ENCODE peak calls at places on chromosomes 2 and 18, in four cellular contexts. One of them, this sample, is unnamed.

GRCh38 chr2:20400306-20400705 is 46.6 kb upstream of the RHOB start:
- DNase-seq in tibial nerve: no peak
- DNase-seq in kidney: no peak
- DNase-seq in fibroblast of lung: no peak
- DNase-seq in this sample: no peak

GRCh38 chr2:54904836-54905235 is 145.4 kb downstream of the RTN4 start:
- DNase-seq in fibroblast of lung: no peak
- DNase-seq in tibial nerve: no peak
- DNase-seq in kidney: no peak
- DNase-seq in this sample: no peak

GRCh38 chr2:231716641-231717280 is 8.4 kb downstream of the PTMA start:
- DNase-seq in fibroblast of lung: peak
- DNase-seq in tibial nerve: no peak
- DNase-seq in kidney: no peak
- DNase-seq in this sample: no peak

GRCh38 chr18:54608008-54608642 is 17.1 kb downstream of the DYNAP start:
- DNase-seq in tibial nerve: no peak
- DNase-seq in fibroblast of lung: peak
- DNase-seq in kidney: no peak
- DNase-seq in this sample: no peak

GRCh38 chr2:69762513-69763494 is 20.9 kb downstream of the ANXA4 start:
- DNase-seq in kidney: no peak
- DNase-seq in tibial nerve: peak
- DNase-seq in fibroblast of lung: no peak
- DNase-seq in this sample: no peak

GRCh38 chr2:219452361-219453317 is 18.0 kb downstream of the SPEG start:
- DNase-seq in tibial nerve: no peak
- DNase-seq in kidney: no peak
- DNase-seq in fibroblast of lung: peak
- DNase-seq in this sample: no peak

GRCh38 chr2:144015655-144016245 is 504.2 kb downstream of the ZEB2 start:
- DNase-seq in kidney: no peak
- DNase-seq in tibial nerve: no peak
- DNase-seq in fibroblast of lung: peak
- DNase-seq in this sample: no peak

GRCh38 chr2:241507430-241508239 is 749 bp downstream of the STK25 start:
- DNase-seq in kidney: peak
- DNase-seq in tibial nerve: no peak
- DNase-seq in fibroblast of lung: peak
- DNase-seq in this sample: peak

GRCh38 chr2:151472966-151473365 is 63.3 kb downstream of the RIF1 start:
- DNase-seq in fibroblast of lung: no peak
- DNase-seq in kidney: no peak
- DNase-seq in tibial nerve: no peak
- DNase-seq in this sample: no peak

GRCh38 chr2:120803764-120804335 is 68.2 kb downstream of the GLI2 start:
- DNase-seq in tibial nerve: no peak
- DNase-seq in kidney: no peak
- DNase-seq in fibroblast of lung: peak
- DNase-seq in this sample: no peak

GRCh38 chr18:62017618-62018017 is 124.8 kb upstream of the RNF152 start:
- DNase-seq in tibial nerve: no peak
- DNase-seq in kidney: no peak
- DNase-seq in fibroblast of lung: no peak
- DNase-seq in this sample: no peak

GRCh38 chr18:35030234-35030989 is 10.8 kb upstream of the MAPRE2 start:
- DNase-seq in fibroblast of lung: no peak
- DNase-seq in tibial nerve: no peak
- DNase-seq in kidney: no peak
- DNase-seq in this sample: no peak

GRCh38 chr2:207135340-207135739 is 30.4 kb downstream of the KLF7 start:
- DNase-seq in tibial nerve: no peak
- DNase-seq in fibroblast of lung: peak
- DNase-seq in kidney: no peak
- DNase-seq in this sample: no peak

GRCh38 chr18:3455090-3455640 is 5.2 kb downstream of the TGIF1 start:
- DNase-seq in kidney: no peak
- DNase-seq in tibial nerve: no peak
- DNase-seq in fibroblast of lung: no peak
- DNase-seq in this sample: no peak
- H3K4me3 ChIP-seq in kidney: no peak
- H3K4me3 ChIP-seq in tibial nerve: peak
- H3K4me3 ChIP-seq in fibroblast of lung: peak
- H3K4me3 ChIP-seq in this sample: peak

DNA sequence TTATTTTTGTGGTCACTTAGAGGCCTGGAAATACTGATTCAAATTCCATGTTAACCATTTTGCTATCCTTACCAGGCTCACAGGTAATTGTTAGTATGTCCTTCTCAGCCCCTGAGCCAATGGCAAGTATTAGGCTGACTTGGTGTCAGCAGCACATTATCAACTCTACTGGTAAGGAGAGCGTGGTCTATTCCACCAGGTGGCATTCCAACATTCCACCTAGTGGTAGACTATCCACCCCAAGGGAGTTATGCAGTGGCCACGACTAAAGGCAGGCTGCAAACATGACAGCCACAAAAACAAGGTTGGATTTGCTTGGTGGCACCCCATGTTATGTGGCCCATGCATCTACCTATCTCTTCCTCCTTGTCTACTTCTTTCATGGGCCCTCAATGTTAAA is 31.8 kb upstream of the GCC2 start:
- DNase-seq in tibial nerve: no peak
- DNase-seq in fibroblast of lung: no peak
- DNase-seq in kidney: no peak
- DNase-seq in this sample: no peak
- TF ChIP-seq CTCF in tibial nerve: no peak
- TF ChIP-seq CTCF in fibroblast of lung: peak
- TF ChIP-seq CTCF in kidney: peak
- TF ChIP-seq CTCF in this sample: no peak

GRCh38 chr18:22594155-22594690 is 176.5 kb upstream of the CTAGE1 start:
- DNase-seq in fibroblast of lung: no peak
- DNase-seq in kidney: no peak
- DNase-seq in tibial nerve: no peak
- DNase-seq in this sample: no peak
- H3K27ac ChIP-seq in fibroblast of lung: no peak
- H3K27ac ChIP-seq in kidney: no peak
- H3K27ac ChIP-seq in tibial nerve: no peak
- H3K27ac ChIP-seq in this sample: no peak

GRCh38 chr2:14925471-14925870 is 293.0 kb downstream of the LRATD1 start:
- DNase-seq in fibroblast of lung: no peak
- DNase-seq in tibial nerve: no peak
- DNase-seq in kidney: no peak
- DNase-seq in this sample: no peak

GRCh38 chr2:14930441-14930840 is 297.9 kb downstream of the LRATD1 start:
- DNase-seq in fibroblast of lung: no peak
- DNase-seq in kidney: no peak
- DNase-seq in tibial nerve: no peak
- DNase-seq in this sample: no peak

DNA sequence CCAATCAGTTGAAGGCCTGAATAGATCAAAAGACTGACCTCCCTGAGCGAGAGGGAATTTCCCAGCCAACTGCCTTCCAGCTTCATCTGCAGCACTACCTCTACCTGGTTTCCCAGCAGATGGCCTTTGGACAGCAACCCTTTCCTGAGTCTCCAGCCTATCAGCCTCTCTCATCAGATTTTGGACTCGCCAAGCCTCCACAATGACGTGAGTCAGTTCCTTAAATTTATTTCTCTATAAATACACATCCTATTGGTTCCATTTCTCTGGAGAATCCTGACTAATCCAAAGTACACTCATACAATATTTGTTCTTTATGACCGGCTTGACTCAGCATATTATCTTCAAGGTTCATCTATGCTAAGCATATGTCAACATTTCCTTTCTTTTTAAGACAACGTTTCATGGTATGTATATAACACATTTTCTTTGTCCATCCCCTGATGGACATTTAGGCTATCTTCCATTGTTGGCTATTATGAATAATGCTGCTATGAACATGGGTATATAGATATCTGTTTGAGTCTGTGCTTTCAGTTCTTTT is 294.6 kb downstream of the LRATD1 start:
- DNase-seq in tibial nerve: no peak
- DNase-seq in fibroblast of lung: no peak
- DNase-seq in kidney: no peak
- DNase-seq in this sample: no peak
- H3K4me3 ChIP-seq in tibial nerve: no peak
- H3K4me3 ChIP-seq in fibroblast of lung: no peak
- H3K4me3 ChIP-seq in kidney: no peak
- H3K4me3 ChIP-seq in this sample: no peak

GRCh38 chr2:112803691-112804521 is 19.6 kb upstream of the IL1A start:
- DNase-seq in kidney: no peak
- DNase-seq in tibial nerve: no peak
- DNase-seq in fibroblast of lung: peak
- DNase-seq in this sample: no peak

GRCh38 chr2:112809112-112809511 is 24.8 kb upstream of the IL1A start:
- DNase-seq in fibroblast of lung: no peak
- DNase-seq in kidney: no peak
- DNase-seq in tibial nerve: no peak
- DNase-seq in this sample: no peak

GRCh38 chr2:112811276-112811831 is 25.2 kb downstream of the IL1B start:
- DNase-seq in fibroblast of lung: no peak
- DNase-seq in kidney: no peak
- DNase-seq in tibial nerve: no peak
- DNase-seq in this sample: no peak

GRCh38 chr2:112805542-112805941 is 21.2 kb upstream of the IL1A start:
- DNase-seq in kidney: no peak
- DNase-seq in tibial nerve: no peak
- DNase-seq in fibroblast of lung: no peak
- DNase-seq in this sample: no peak

GRCh38 chr2:112807233-112807807 is 23.0 kb upstream of the IL1A start:
- DNase-seq in fibroblast of lung: no peak
- DNase-seq in tibial nerve: no peak
- DNase-seq in kidney: no peak
- DNase-seq in this sample: no peak
- TF ChIP-seq CTCF in fibroblast of lung: no peak
- TF ChIP-seq CTCF in tibial nerve: no peak
- TF ChIP-seq CTCF in kidney: no peak
- TF ChIP-seq CTCF in this sample: no peak